ENCODE peak calls at places on chromosomes 3 and 15, in nine cellular contexts. L is midbrain, K is NCI-H1092, B is Right ventricle myocardium superior, G is Peyer's patch, D is fibroblast of gingiva, H is H4, Y is kidney epithelial cell, O is DMS 273 treated with DMSO at 0.1 percent for 48 hours. W is an unnamed sample.

GRCh38 chr15:47820047-47820779 is 102.9 kb downstream of the SEMA6D start:
- DNase-seq in L (no peak), K (no peak), B (no peak), G (no peak), D (peak), H (no peak), Y (no peak), O (no peak), W (no peak)

GRCh38 chr3:14486460-14486859 is 53.7 kb downstream of the GRIP2 start:
- DNase-seq in L (no peak), K (no peak), B (peak), G (no peak), D (no peak), H (no peak), Y (no peak), O (no peak), W (no peak)

GRCh38 chr3:37163262-37164020 is 10.9 kb downstream of the LRRFIP2 start:
- DNase-seq in L (no peak), K (no peak), B (no peak), G (no peak), D (peak), H (peak), Y (no peak), O (no peak), W (no peak)

GRCh38 chr3:126267169-126267975 is 87.0 kb upstream of the ALDH1L1 start:
- DNase-seq in L (peak), K (no peak), B (peak), G (peak), D (peak), H (peak), Y (peak), O (no peak), W (peak)

GRCh38 chr3:124974691-124975090 is 40.1 kb upstream of the MUC13 start:
- DNase-seq in L (no peak), K (no peak), B (no peak), G (peak), D (no peak), H (no peak), Y (no peak), O (no peak), W (no peak)

GRCh38 chr3:48369685-48370329 is 2.2 kb upstream of the FBXW12 start:
- DNase-seq in L (no peak), K (no peak), B (no peak), G (no peak), D (no peak), H (no peak), Y (no peak), O (no peak), W (no peak)

GRCh38 chr3:52153389-52154096 is 680 bp downstream of the POC1A start:
- DNase-seq in L (no peak), K (no peak), B (no peak), G (no peak), D (no peak), H (no peak), Y (no peak), O (no peak), W (peak)

GRCh38 chr3:4981688-4982494 is 2.7 kb downstream of the BHLHE40 start:
- DNase-seq in L (no peak), K (no peak), B (no peak), G (no peak), D (peak), H (peak), Y (no peak), O (no peak), W (no peak)

GRCh38 chr3:38359038-38359437 is 12.5 kb downstream of the XYLB start:
- DNase-seq in L (no peak), K (no peak), B (no peak), G (no peak), D (no peak), H (no peak), Y (no peak), O (no peak), W (no peak)

GRCh38 chr3:46098319-46098761 is 71.1 kb upstream of the XCR1 start:
- DNase-seq in L (no peak), K (no peak), B (peak), G (peak), D (peak), H (peak), Y (no peak), O (no peak), W (no peak)

GRCh38 chr15:28920781-28921331 is 35.1 kb downstream of the APBA2 start:
- DNase-seq in L (no peak), K (no peak), B (no peak), G (no peak), D (no peak), H (no peak), Y (no peak), O (no peak), W (no peak)

GRCh38 chr3:56911363-56911762 is 109.6 kb upstream of the ARHGEF3 start:
- DNase-seq in L (no peak), K (no peak), B (no peak), G (no peak), D (no peak), H (no peak), Y (no peak), O (no peak), W (no peak)

GRCh38 chr3:134330895-134331810 is 43.1 kb downstream of the AMOTL2 start:
- DNase-seq in L (no peak), K (no peak), B (no peak), G (peak), D (peak), H (no peak), Y (no peak), O (no peak), W (peak)

GRCh38 chr3:47685037-47685436 is 96.7 kb downstream of the SMARCC1 start:
- DNase-seq in L (no peak), K (no peak), B (no peak), G (no peak), D (no peak), H (no peak), Y (peak), O (no peak), W (no peak)

GRCh38 chr3:159840900-159841299 is 147.7 kb upstream of the IL12A start:
- DNase-seq in L (no peak), K (no peak), B (no peak), G (no peak), D (peak), H (no peak), Y (no peak), O (no peak), W (no peak)